ENCODE peak calls at places on chromosomes 1 and 21, in eight cellular contexts. A, S, F, R, Y, X, T and M are unnamed samples.
A peak's percentile ranks its signal among the peaks of the same experiment; 100 is the strongest.

GRCh38 chr1:169511339-169512028 is 25.7 kb upstream of the SLC19A2 start:
- DNase-seq in S (peak; percentile 93), R (no peak), T (no peak), X (no peak), Y (peak; percentile 86), F (no peak), A (peak; percentile 93), M (peak; percentile 49)

GRCh38 chr1:227192163-227192562 is 126.1 kb downstream of the CDC42BPA start:
- DNase-seq in Y (peak; percentile 90), X (peak; percentile 72), F (peak; percentile 99), R (no peak), A (peak; percentile 99), T (peak; percentile 14), S (peak; percentile 97), M (peak; percentile 7)

GRCh38 chr1:54298284-54299033 is 98.5 kb downstream of the MRPL37 start:
- DNase-seq in F (no peak), T (no peak), S (no peak), X (no peak), Y (no peak), R (no peak), A (no peak), M (no peak)

GRCh38 chr1:54474500-54475235 is 68.5 kb upstream of the SSBP3 start:
- DNase-seq in F (no peak), X (no peak), T (no peak), R (peak; percentile 37), A (no peak), Y (no peak), S (no peak), M (no peak)

GRCh38 chr1:203726417-203726867 is 38.5 kb upstream of the LAX1 start:
- DNase-seq in F (no peak), A (no peak), T (no peak), X (no peak), Y (no peak), R (no peak), S (no peak), M (no peak)

GRCh38 chr1:17719874-17720273 is 35.3 kb upstream of the ACTL8 start:
- DNase-seq in A (no peak), Y (no peak), F (no peak), S (peak; percentile 42), T (no peak), R (no peak), X (no peak), M (no peak)

GRCh38 chr1:105442901-105443300 is 1613.6 kb upstream of the PRMT6 start:
- DNase-seq in A (no peak), F (no peak), Y (no peak), S (no peak), R (no peak), X (no peak), T (no peak), M (no peak)

GRCh38 chr1:94741510-94741909 is 78.6 kb upstream of the SLC44A3 start:
- DNase-seq in R (no peak), F (no peak), T (no peak), S (peak; percentile 42), Y (peak; percentile 32), A (no peak), X (no peak), M (no peak)

GRCh38 chr1:210535796-210536195 is 207.1 kb downstream of the HHAT start:
- DNase-seq in R (no peak), T (no peak), F (no peak), A (no peak), X (no peak), S (no peak), Y (no peak), M (no peak)

GRCh38 chr1:6460349-6461236 is 5.4 kb downstream of the TNFRSF25 start:
- DNase-seq in Y (no peak), A (no peak), T (no peak), F (no peak), S (no peak), R (no peak), X (peak; percentile 38), M (no peak)

GRCh38 chr1:229148041-229148671 is 122.8 kb upstream of the RAB4A start:
- DNase-seq in F (no peak), Y (no peak), X (no peak), T (no peak), A (no peak), R (peak; percentile 50), S (no peak), M (no peak)

GRCh38 chr1:174018565-174018964 is 3.6 kb downstream of the RC3H1 start:
- DNase-seq in R (no peak), X (no peak), A (no peak), F (no peak), T (no peak), S (no peak), Y (no peak), M (no peak)

GRCh38 chr1:189787201-189787600 is 690.5 kb downstream of the BRINP3 start:
- DNase-seq in T (peak; percentile 16), F (no peak), X (peak; percentile 14), R (no peak), Y (no peak), S (no peak), A (no peak), M (no peak)

GRCh38 chr1:50508040-50508586 is 84.9 kb upstream of the DMRTA2 start:
- DNase-seq in S (no peak), Y (no peak), X (no peak), F (no peak), T (no peak), A (no peak), R (no peak), M (no peak)

GRCh38 chr1:213154056-213154677 is 103.1 kb downstream of the RPS6KC1 start:
- DNase-seq in A (peak; percentile 20), T (no peak), Y (no peak), S (no peak), X (no peak), R (no peak), F (no peak), M (peak; percentile 36)

GRCh38 chr21:35838350-35838749 is 222.0 kb downstream of the SETD4 start:
- DNase-seq in S (no peak), X (no peak), Y (no peak), F (no peak), R (no peak), T (no peak), A (no peak), M (no peak)

GRCh38 chr1:248590055-248590454 is 7.4 kb downstream of the OR2T10 start:
- DNase-seq in F (no peak), A (no peak), T (no peak), S (no peak), R (no peak), X (no peak), Y (no peak), M (no peak)

GRCh38 chr1:17108786-17109185 is 10.5 kb downstream of the PADI2 start:
- DNase-seq in S (no peak), R (no peak), T (no peak), X (no peak), A (no peak), F (no peak), Y (peak; percentile 41), M (no peak)

GRCh38 chr1:1432951-1433803 is 2.3 kb upstream of the VWA1 start:
- DNase-seq in R (no peak), S (peak; percentile 25), X (no peak), A (peak; percentile 96), F (no peak), T (peak; percentile 85), Y (no peak), M (peak; percentile 67)

GRCh38 chr21:33266050-33266783 is at the start of gene IL10RB:
- DNase-seq in Y (peak; percentile 56), A (peak; percentile 66), R (peak; percentile 61), T (peak; percentile 59), X (peak; percentile 89), F (peak; percentile 80), S (peak; percentile 52), M (no peak)

GRCh38 chr1:166906647-166907046 is 30.6 kb upstream of the TADA1 start:
- DNase-seq in S (no peak), A (no peak), T (no peak), R (no peak), X (no peak), F (no peak), Y (no peak), M (no peak)

GRCh38 chr21:28627691-28628090 is 365.0 kb downstream of the LTN1 start:
- DNase-seq in S (peak; percentile 26), F (no peak), Y (no peak), X (no peak), A (no peak), T (no peak), R (no peak), M (no peak)

GRCh38 chr1:21655748-21656147 is 13.4 kb downstream of the RAP1GAP start:
- DNase-seq in S (no peak), F (no peak), T (no peak), Y (peak; percentile 70), X (no peak), A (peak; percentile 66), R (no peak), M (no peak)

GRCh38 chr1:74610961-74611360 is 62.6 kb downstream of the ERICH3 start:
- DNase-seq in R (no peak), T (no peak), S (no peak), Y (no peak), X (no peak), F (no peak), A (no peak), M (no peak)

GRCh38 chr21:34989337-34990151 is 59.6 kb downstream of the RUNX1 start:
- DNase-seq in R (no peak), F (no peak), Y (no peak), X (peak; percentile 32), A (no peak), S (peak; percentile 20), T (no peak), M (no peak)

GRCh38 chr1:217911908-217912307 is 280.8 kb downstream of the SPATA17 start:
- DNase-seq in S (no peak), A (peak; percentile 67), F (no peak), R (no peak), T (no peak), Y (peak; percentile 45), X (peak; percentile 9), M (no peak)
- TF ChIP-seq CTCF in S (no peak), A (peak; percentile 91), F (peak; percentile 12), R (peak; percentile 35), T (no peak), Y (peak; percentile 52), X (no peak), M (peak; percentile 64)

DNA sequence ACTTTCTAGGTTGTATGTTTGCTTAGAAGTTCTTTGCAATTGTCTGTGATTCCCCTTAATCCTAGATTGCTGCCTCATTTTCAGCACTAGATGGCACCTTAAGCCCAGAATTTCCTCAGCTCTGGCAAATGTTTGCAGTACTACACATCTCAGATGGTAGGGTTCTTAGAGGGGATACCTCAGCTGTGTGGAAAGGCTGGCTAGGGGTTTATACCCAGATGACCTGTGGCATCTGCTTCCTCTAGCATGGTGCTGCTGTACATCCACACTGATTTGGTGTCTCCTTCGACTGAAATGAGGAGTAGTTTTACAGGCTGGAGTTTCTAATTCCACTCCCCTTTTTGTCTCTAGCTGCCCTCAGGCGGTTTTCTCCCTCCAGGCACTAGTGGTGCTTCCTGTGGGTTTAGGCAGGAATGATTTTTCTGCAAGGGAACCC is 23.5 kb downstream of the ASB17 start:
- DNase-seq in T (no peak), X (peak; percentile 72), F (peak; percentile 36), Y (peak; percentile 72), R (no peak), A (peak; percentile 69), S (peak; percentile 44), M (peak; percentile 19)
- TF ChIP-seq CTCF in T (peak; percentile 51), X (peak; percentile 57), F (peak; percentile 46), Y (peak; percentile 63), R (peak; percentile 61), A (peak; percentile 86), S (peak; percentile 22), M (peak; percentile 80)

GRCh38 chr1:197363855-197364254 is 95.8 kb downstream of the CRB1 start:
- DNase-seq in F (no peak), T (no peak), S (no peak), A (no peak), R (no peak), X (no peak), Y (no peak), M (no peak)
- TF ChIP-seq CTCF in F (no peak), T (no peak), S (no peak), A (no peak), R (no peak), X (no peak), Y (no peak), M (no peak)

GRCh38 chr1:207181838-207182237 is 77.8 kb downstream of the C4BPA start:
- DNase-seq in T (no peak), F (no peak), R (no peak), Y (peak; percentile 66), S (peak; percentile 19), X (no peak), A (peak; percentile 61), M (no peak)
- TF ChIP-seq CTCF in T (no peak), F (peak; percentile 32), R (no peak), Y (peak; percentile 84), S (peak; percentile 1), X (no peak), A (peak; percentile 82), M (peak; percentile 30)